ENCODE peak calls at places on chromosomes 4 and X, in nine cellular contexts. D is activated B cell treated with CpG ODN at 0.5 μM for 24 hours; S is NCI-H82; H is amniotic stem cell; A is uterus; Y is stimulated activated CD4-positive, alpha-beta T cell treated with anti-CD3 and anti-CD28 coated beads, Interleukin-12 subunit alpha, Interleukin-12 subunit beta, amount 100 ng/mL, for 24 hours; J is fibroblast of the aortic adventitia; N is IMR-90; Q is H54. X is an unnamed sample.

GRCh38 chrX:49308604-49309269 is 5.3 kb downstream of the GAGE10 start:
- DNase-seq in D (no peak), S (no peak), H (no peak), A (peak), Y (no peak), J (peak), N (no peak), Q (no peak), X (no peak)

GRCh38 chrX:48003758-48004457 is at the start of gene ZNF182:
- DNase-seq in D (peak), S (peak), H (peak), A (peak), Y (peak), J (peak), N (peak), Q (peak), X (peak)

GRCh38 chrX:74133156-74133796 is 170.7 kb upstream of the ZCCHC13 start:
- DNase-seq in D (no peak), S (peak), H (peak), A (no peak), Y (no peak), J (peak), N (peak), Q (peak), X (peak)

GRCh38 chrX:150032742-150033141 is 94.5 kb upstream of the EOLA2 start:
- DNase-seq in D (no peak), S (peak), H (peak), A (no peak), Y (no peak), J (peak), N (peak), Q (no peak), X (peak)

GRCh38 chr4:20422398-20422797 is 170.7 kb downstream of the SLIT2 start:
- DNase-seq in D (no peak), S (peak), H (no peak), A (peak), Y (peak), J (peak), N (peak), Q (no peak), X (peak)

GRCh38 chr4:87680271-87680670 is 30.2 kb downstream of the DMP1 start:
- DNase-seq in D (no peak), S (no peak), H (no peak), A (no peak), Y (no peak), J (no peak), N (no peak), Q (no peak), X (no peak)

GRCh38 chr4:7124643-7125442 is 57.0 kb upstream of the GRPEL1 start:
- DNase-seq in D (no peak), S (no peak), H (peak), A (peak), Y (no peak), J (peak), N (peak), Q (peak), X (peak)

GRCh38 chrX:39946822-39947221 is 150.9 kb downstream of the BCOR start:
- DNase-seq in D (no peak), S (no peak), H (no peak), A (no peak), Y (no peak), J (peak), N (peak), Q (peak), X (peak)

GRCh38 chr4:125714845-125715244 is 400.1 kb downstream of the FAT4 start:
- DNase-seq in D (no peak), S (no peak), H (no peak), A (no peak), Y (no peak), J (peak), N (peak), Q (no peak), X (no peak)

GRCh38 chr4:152109585-152110509 is 349.0 kb upstream of the GATB start:
- DNase-seq in D (no peak), S (no peak), H (no peak), A (no peak), Y (no peak), J (peak), N (peak), Q (no peak), X (no peak)

GRCh38 chrX:150548684-150549083 is 19.7 kb upstream of the MTM1 start:
- DNase-seq in D (no peak), S (no peak), H (no peak), A (no peak), Y (no peak), J (peak), N (peak), Q (peak), X (peak)

GRCh38 chr4:91325495-91325894 is 978.3 kb upstream of the GRID2 start:
- DNase-seq in D (no peak), S (no peak), H (no peak), A (no peak), Y (no peak), J (peak), N (no peak), Q (no peak), X (no peak)

GRCh38 chrX:150365051-150365952 is 2.2 kb downstream of the MAMLD1 start:
- DNase-seq in D (peak), S (peak), H (peak), A (peak), Y (peak), J (peak), N (peak), Q (no peak), X (peak)

GRCh38 chr4:147118523-147118922 is 172.9 kb upstream of the TTC29 start:
- DNase-seq in D (no peak), S (no peak), H (no peak), A (peak), Y (no peak), J (peak), N (peak), Q (no peak), X (no peak)

GRCh38 chr4:140186651-140187315 is 32.8 kb upstream of the MAML3 start:
- DNase-seq in D (no peak), S (no peak), H (no peak), A (peak), Y (no peak), J (peak), N (peak), Q (peak), X (peak)

GRCh38 chrX:95056901-95057300 is 1382.9 kb downstream of the FAM133A start:
- DNase-seq in D (no peak), S (peak), H (peak), A (no peak), Y (no peak), J (peak), N (peak), Q (no peak), X (peak)

GRCh38 chr4:36226430-36227227 is 17.7 kb downstream of the ARAP2 start:
- DNase-seq in D (no peak), S (no peak), H (no peak), A (no peak), Y (no peak), J (no peak), N (no peak), Q (no peak), X (no peak)

GRCh38 chrX:10722804-10723364 is 102.5 kb upstream of the MID1 start:
- DNase-seq in D (no peak), S (peak), H (no peak), A (peak), Y (peak), J (peak), N (peak), Q (peak), X (peak)

GRCh38 chrX:154546354-154547244 is at the start of gene G6PD:
- DNase-seq in D (peak), S (peak), H (peak), A (no peak), Y (peak), J (peak), N (peak), Q (peak), X (no peak)

GRCh38 chrX:48894891-48895290 is 2.7 kb downstream of the TIMM17B start:
- DNase-seq in D (no peak), S (no peak), H (no peak), A (no peak), Y (no peak), J (no peak), N (no peak), Q (no peak), X (no peak)

GRCh38 chr4:10288830-10289533 is 168.2 kb downstream of the ZNF518B start:
- DNase-seq in D (no peak), S (no peak), H (no peak), A (no peak), Y (no peak), J (no peak), N (no peak), Q (no peak), X (no peak)

GRCh38 chr4:41967392-41967791 is 14.2 kb upstream of the DCAF4L1 start:
- DNase-seq in D (no peak), S (no peak), H (no peak), A (no peak), Y (no peak), J (no peak), N (no peak), Q (no peak), X (no peak)

X was measured in HCEC 1CT.